ENCODE peak calls at places on chromosomes 3 and 15, in four cellular contexts. L, F, V and P are unnamed samples.

GRCh38 chr3:67076607-67077006 is 78.5 kb downstream of the KBTBD8 start:
- DNase-seq in L (no peak), F (no peak), V (no peak), P (peak)

GRCh38 chr15:34855893-34856292 is 60.5 kb upstream of the ACTC1 start:
- DNase-seq in L (no peak), F (no peak), V (no peak), P (no peak)

GRCh38 chr15:63856711-63857458 is 23.1 kb upstream of the HERC1 start:
- DNase-seq in L (no peak), F (no peak), V (no peak), P (peak)

GRCh38 chr3:43144811-43145490 is 39.1 kb upstream of the POMGNT2 start:
- DNase-seq in L (no peak), F (no peak), V (no peak), P (peak)

GRCh38 chr3:12975748-12976522 is 97.3 kb downstream of the IQSEC1 start:
- DNase-seq in L (no peak), F (no peak), V (no peak), P (no peak)

GRCh38 chr15:27956285-27956684 is 142.8 kb downstream of the OCA2 start:
- DNase-seq in L (no peak), F (peak), V (no peak), P (peak)

GRCh38 chr15:37856109-37856508 is 78.3 kb upstream of the TMCO5A start:
- DNase-seq in L (no peak), F (no peak), V (no peak), P (no peak)

GRCh38 chr3:51676102-51676640 is 5.1 kb downstream of the TEX264 start:
- DNase-seq in L (no peak), F (no peak), V (no peak), P (no peak)

GRCh38 chr3:18027161-18027939 is 284.9 kb upstream of the TBC1D5 start:
- DNase-seq in L (no peak), F (no peak), V (no peak), P (no peak)

GRCh38 chr15:70476441-70476840 is 286.9 kb downstream of the UACA start:
- DNase-seq in L (no peak), F (no peak), V (no peak), P (no peak)

GRCh38 chr3:128051459-128051836 is 789 bp upstream of the SEC61A1 start:
- DNase-seq in L (no peak), F (no peak), V (no peak), P (peak)

GRCh38 chr3:12750658-12751071 is 8.4 kb downstream of the TMEM40 start:
- DNase-seq in L (no peak), F (peak), V (no peak), P (peak)

GRCh38 chr3:105688821-105689220 is 180.0 kb downstream of the CBLB start:
- DNase-seq in L (peak), F (no peak), V (no peak), P (peak)

GRCh38 chr3:187952849-187953248 is 201.1 kb upstream of the LPP start:
- DNase-seq in L (no peak), F (no peak), V (no peak), P (no peak)

GRCh38 chr3:134030801-134031619 is 1.3 kb upstream of the SLCO2A1 start:
- DNase-seq in L (no peak), F (no peak), V (no peak), P (no peak)

GRCh38 chr3:187024561-187025226 is 94.4 kb downstream of the ST6GAL1 start:
- DNase-seq in L (no peak), F (no peak), V (no peak), P (no peak)